ENCODE peak calls at places on chromosomes 12 and 14, in seven cellular contexts. One of them, this sample, is unnamed.

GRCh38 chr12:55829967-55830600 is 697 bp upstream of the DNAJC14 start:
- DNase-seq in heart left ventricle: peak
- DNase-seq in body of pancreas: peak
- DNase-seq in GM12891: peak
- DNase-seq in lower leg skin: peak
- DNase-seq in endothelial cell of umbilical vein: peak
- DNase-seq in IMR-90: no peak
- DNase-seq in this sample: peak

GRCh38 chr14:96177766-96178377 is 26.8 kb upstream of the BDKRB2 start:
- DNase-seq in IMR-90: no peak
- DNase-seq in GM12891: no peak
- DNase-seq in lower leg skin: no peak
- DNase-seq in heart left ventricle: no peak
- DNase-seq in endothelial cell of umbilical vein: no peak
- DNase-seq in body of pancreas: no peak
- DNase-seq in this sample: no peak

GRCh38 chr14:74089251-74090020 is 4.7 kb downstream of the LIN52 start:
- DNase-seq in heart left ventricle: no peak
- DNase-seq in IMR-90: no peak
- DNase-seq in body of pancreas: no peak
- DNase-seq in lower leg skin: no peak
- DNase-seq in GM12891: no peak
- DNase-seq in endothelial cell of umbilical vein: no peak
- DNase-seq in this sample: peak

GRCh38 chr12:14885718-14886201 is at the start of gene MGP:
- DNase-seq in endothelial cell of umbilical vein: peak
- DNase-seq in heart left ventricle: peak
- DNase-seq in GM12891: no peak
- DNase-seq in body of pancreas: peak
- DNase-seq in lower leg skin: peak
- DNase-seq in IMR-90: peak
- DNase-seq in this sample: no peak

GRCh38 chr14:104306450-104307040 is 168.2 kb downstream of the KIF26A start:
- DNase-seq in endothelial cell of umbilical vein: no peak
- DNase-seq in heart left ventricle: no peak
- DNase-seq in IMR-90: no peak
- DNase-seq in GM12891: no peak
- DNase-seq in lower leg skin: no peak
- DNase-seq in body of pancreas: no peak
- DNase-seq in this sample: no peak

GRCh38 chr12:77685112-77685511 is 145.6 kb upstream of the NAV3 start:
- DNase-seq in IMR-90: peak
- DNase-seq in GM12891: no peak
- DNase-seq in body of pancreas: peak
- DNase-seq in endothelial cell of umbilical vein: peak
- DNase-seq in heart left ventricle: peak
- DNase-seq in lower leg skin: peak
- DNase-seq in this sample: peak

GRCh38 chr12:90958995-90959394 is 4.0 kb upstream of the CCER1 start:
- DNase-seq in IMR-90: peak
- DNase-seq in heart left ventricle: no peak
- DNase-seq in GM12891: no peak
- DNase-seq in body of pancreas: no peak
- DNase-seq in lower leg skin: no peak
- DNase-seq in endothelial cell of umbilical vein: peak
- DNase-seq in this sample: no peak

GRCh38 chr12:112979281-112979680 is 962 bp downstream of the OAS2 start:
- DNase-seq in GM12891: no peak
- DNase-seq in IMR-90: no peak
- DNase-seq in lower leg skin: no peak
- DNase-seq in endothelial cell of umbilical vein: no peak
- DNase-seq in body of pancreas: no peak
- DNase-seq in heart left ventricle: peak
- DNase-seq in this sample: no peak

GRCh38 chr14:24013654-24014514 is 25.2 kb downstream of the DHRS4L2 start:
- DNase-seq in endothelial cell of umbilical vein: peak
- DNase-seq in IMR-90: peak
- DNase-seq in heart left ventricle: peak
- DNase-seq in GM12891: peak
- DNase-seq in lower leg skin: no peak
- DNase-seq in body of pancreas: peak
- DNase-seq in this sample: peak

GRCh38 chr14:95155044-95155443 is 2.3 kb downstream of the DICER1 start:
- DNase-seq in GM12891: no peak
- DNase-seq in body of pancreas: no peak
- DNase-seq in heart left ventricle: no peak
- DNase-seq in endothelial cell of umbilical vein: no peak
- DNase-seq in IMR-90: no peak
- DNase-seq in lower leg skin: no peak
- DNase-seq in this sample: peak

GRCh38 chr14:104882325-104882973 is 17.4 kb downstream of the CEP170B start:
- DNase-seq in IMR-90: no peak
- DNase-seq in heart left ventricle: no peak
- DNase-seq in endothelial cell of umbilical vein: no peak
- DNase-seq in GM12891: peak
- DNase-seq in lower leg skin: no peak
- DNase-seq in body of pancreas: peak
- DNase-seq in this sample: no peak

GRCh38 chr12:29714966-29715365 is 68.8 kb downstream of the TMTC1 start:
- DNase-seq in GM12891: no peak
- DNase-seq in endothelial cell of umbilical vein: no peak
- DNase-seq in body of pancreas: no peak
- DNase-seq in IMR-90: no peak
- DNase-seq in lower leg skin: no peak
- DNase-seq in heart left ventricle: no peak
- DNase-seq in this sample: no peak

GRCh38 chr14:52780893-52781292 is 10.5 kb downstream of the GNPNAT1 start:
- DNase-seq in IMR-90: no peak
- DNase-seq in lower leg skin: no peak
- DNase-seq in heart left ventricle: no peak
- DNase-seq in body of pancreas: no peak
- DNase-seq in GM12891: no peak
- DNase-seq in endothelial cell of umbilical vein: peak
- DNase-seq in this sample: no peak

GRCh38 chr12:52005903-52006703 is 643 bp upstream of the TAMALIN start:
- DNase-seq in endothelial cell of umbilical vein: no peak
- DNase-seq in lower leg skin: peak
- DNase-seq in body of pancreas: peak
- DNase-seq in GM12891: peak
- DNase-seq in heart left ventricle: peak
- DNase-seq in IMR-90: no peak
- DNase-seq in this sample: no peak

GRCh38 chr12:6831450-6831995 is 3.3 kb downstream of the P3H3 start:
- DNase-seq in heart left ventricle: no peak
- DNase-seq in endothelial cell of umbilical vein: no peak
- DNase-seq in body of pancreas: no peak
- DNase-seq in lower leg skin: no peak
- DNase-seq in IMR-90: no peak
- DNase-seq in GM12891: no peak
- DNase-seq in this sample: no peak

GRCh38 chr12:55188974-55189556 is 31.8 kb upstream of the OR10A7 start:
- DNase-seq in heart left ventricle: peak
- DNase-seq in GM12891: no peak
- DNase-seq in endothelial cell of umbilical vein: peak
- DNase-seq in body of pancreas: peak
- DNase-seq in IMR-90: peak
- DNase-seq in lower leg skin: no peak
- DNase-seq in this sample: peak

GRCh38 chr12:49615725-49616124 is 7.6 kb upstream of the PRPF40B start:
- DNase-seq in heart left ventricle: no peak
- DNase-seq in endothelial cell of umbilical vein: no peak
- DNase-seq in body of pancreas: no peak
- DNase-seq in lower leg skin: no peak
- DNase-seq in GM12891: no peak
- DNase-seq in IMR-90: peak
- DNase-seq in this sample: no peak

GRCh38 chr12:45192041-45192695 is 23.7 kb upstream of the ANO6 start:
- DNase-seq in endothelial cell of umbilical vein: peak
- DNase-seq in IMR-90: peak
- DNase-seq in lower leg skin: no peak
- DNase-seq in heart left ventricle: no peak
- DNase-seq in GM12891: no peak
- DNase-seq in body of pancreas: no peak
- DNase-seq in this sample: peak

GRCh38 chr12:125140239-125140917 is 75.1 kb downstream of the AACS start:
- DNase-seq in body of pancreas: no peak
- DNase-seq in GM12891: no peak
- DNase-seq in endothelial cell of umbilical vein: no peak
- DNase-seq in heart left ventricle: no peak
- DNase-seq in lower leg skin: no peak
- DNase-seq in IMR-90: no peak
- DNase-seq in this sample: no peak

GRCh38 chr12:123231931-123232330 is 1.0 kb downstream of the MPHOSPH9 start:
- DNase-seq in body of pancreas: no peak
- DNase-seq in IMR-90: no peak
- DNase-seq in lower leg skin: no peak
- DNase-seq in endothelial cell of umbilical vein: no peak
- DNase-seq in GM12891: no peak
- DNase-seq in heart left ventricle: no peak
- DNase-seq in this sample: peak

GRCh38 chr12:123232807-123233504 is at the start of the genes MPHOSPH9 and MTRFR:
- DNase-seq in endothelial cell of umbilical vein: peak
- DNase-seq in lower leg skin: peak
- DNase-seq in heart left ventricle: peak
- DNase-seq in IMR-90: peak
- DNase-seq in GM12891: peak
- DNase-seq in body of pancreas: peak
- DNase-seq in this sample: peak

GRCh38 chr12:123237646-123238329 is 4.6 kb downstream of the MTRFR start:
- DNase-seq in body of pancreas: peak
- DNase-seq in IMR-90: peak
- DNase-seq in GM12891: no peak
- DNase-seq in heart left ventricle: peak
- DNase-seq in lower leg skin: peak
- DNase-seq in endothelial cell of umbilical vein: peak
- DNase-seq in this sample: peak

GRCh38 chr12:123232472-123232806 is 502 bp downstream of the MPHOSPH9 start:
- DNase-seq in IMR-90: no peak
- DNase-seq in lower leg skin: peak
- DNase-seq in body of pancreas: no peak
- DNase-seq in endothelial cell of umbilical vein: no peak
- DNase-seq in GM12891: no peak
- DNase-seq in heart left ventricle: no peak
- DNase-seq in this sample: no peak

GRCh38 chr12:123233505-123234299 is 466 bp downstream of the MTRFR start:
- DNase-seq in body of pancreas: no peak
- DNase-seq in lower leg skin: peak
- DNase-seq in heart left ventricle: no peak
- DNase-seq in IMR-90: no peak
- DNase-seq in endothelial cell of umbilical vein: no peak
- DNase-seq in GM12891: no peak
- DNase-seq in this sample: peak
- TF ChIP-seq POLR2A in body of pancreas: no peak
- TF ChIP-seq POLR2A in lower leg skin: no peak
- TF ChIP-seq POLR2A in heart left ventricle: no peak
- TF ChIP-seq POLR2A in IMR-90: no peak
- TF ChIP-seq POLR2A in endothelial cell of umbilical vein: no peak
- TF ChIP-seq POLR2A in GM12891: no peak
- TF ChIP-seq POLR2A in this sample: no peak

GRCh38 chr14:88039197-88039596 is 34.3 kb downstream of the GPR65 start:
- DNase-seq in endothelial cell of umbilical vein: no peak
- DNase-seq in heart left ventricle: no peak
- DNase-seq in GM12891: no peak
- DNase-seq in body of pancreas: no peak
- DNase-seq in lower leg skin: no peak
- DNase-seq in IMR-90: no peak
- DNase-seq in this sample: no peak
- TF ChIP-seq POLR2A in endothelial cell of umbilical vein: no peak
- TF ChIP-seq POLR2A in heart left ventricle: no peak
- TF ChIP-seq POLR2A in GM12891: no peak
- TF ChIP-seq POLR2A in body of pancreas: no peak
- TF ChIP-seq POLR2A in lower leg skin: no peak
- TF ChIP-seq POLR2A in IMR-90: no peak
- TF ChIP-seq POLR2A in this sample: no peak

GRCh38 chr14:75522224-75522764 is at the start of gene BATF:
- DNase-seq in lower leg skin: no peak
- DNase-seq in IMR-90: no peak
- DNase-seq in GM12891: peak
- DNase-seq in heart left ventricle: no peak
- DNase-seq in body of pancreas: peak
- DNase-seq in endothelial cell of umbilical vein: no peak
- DNase-seq in this sample: peak
- TF ChIP-seq POLR2A in lower leg skin: no peak
- TF ChIP-seq POLR2A in IMR-90: no peak
- TF ChIP-seq POLR2A in GM12891: peak
- TF ChIP-seq POLR2A in heart left ventricle: no peak
- TF ChIP-seq POLR2A in body of pancreas: no peak
- TF ChIP-seq POLR2A in endothelial cell of umbilical vein: no peak
- TF ChIP-seq POLR2A in this sample: peak

GRCh38 chr12:122886851-122887816 is 8.8 kb downstream of the VPS37B start:
- DNase-seq in GM12891: no peak
- DNase-seq in endothelial cell of umbilical vein: peak
- DNase-seq in body of pancreas: peak
- DNase-seq in IMR-90: peak
- DNase-seq in heart left ventricle: no peak
- DNase-seq in lower leg skin: peak
- DNase-seq in this sample: peak

GRCh38 chr12:122886161-122886560 is 9.8 kb downstream of the VPS37B start:
- DNase-seq in GM12891: no peak
- DNase-seq in body of pancreas: no peak
- DNase-seq in lower leg skin: peak
- DNase-seq in IMR-90: no peak
- DNase-seq in endothelial cell of umbilical vein: no peak
- DNase-seq in heart left ventricle: no peak
- DNase-seq in this sample: peak

GRCh38 chr12:122887817-122888212 is 8.1 kb downstream of the VPS37B start:
- DNase-seq in lower leg skin: no peak
- DNase-seq in endothelial cell of umbilical vein: no peak
- DNase-seq in GM12891: no peak
- DNase-seq in heart left ventricle: no peak
- DNase-seq in body of pancreas: no peak
- DNase-seq in IMR-90: no peak
- DNase-seq in this sample: peak

GRCh38 chr12:122889658-122890561 is 6.0 kb downstream of the VPS37B start:
- DNase-seq in GM12891: no peak
- DNase-seq in body of pancreas: no peak
- DNase-seq in heart left ventricle: no peak
- DNase-seq in lower leg skin: peak
- DNase-seq in endothelial cell of umbilical vein: no peak
- DNase-seq in IMR-90: no peak
- DNase-seq in this sample: peak

GRCh38 chr12:122888232-122888752 is 7.6 kb downstream of the VPS37B start:
- DNase-seq in lower leg skin: peak
- DNase-seq in endothelial cell of umbilical vein: peak
- DNase-seq in heart left ventricle: peak
- DNase-seq in GM12891: no peak
- DNase-seq in IMR-90: peak
- DNase-seq in body of pancreas: peak
- DNase-seq in this sample: peak
- TF ChIP-seq POLR2A in lower leg skin: no peak
- TF ChIP-seq POLR2A in endothelial cell of umbilical vein: peak
- TF ChIP-seq POLR2A in heart left ventricle: no peak
- TF ChIP-seq POLR2A in GM12891: no peak
- TF ChIP-seq POLR2A in IMR-90: no peak
- TF ChIP-seq POLR2A in body of pancreas: peak
- TF ChIP-seq POLR2A in this sample: peak

This sample was measured in erythroblast.